ENCODE peak calls at places on chromosomes 4 and X, in four cellular contexts. L, E, P and J are unnamed samples.

GRCh38 chrX:1466232-1466661 is 13.5 kb upstream of the ASMTL start:
- DNase-seq in L (no peak), E (no peak), P (no peak), J (no peak)

GRCh38 chr4:147830987-147831386 is 99.1 kb downstream of the ARHGAP10 start:
- DNase-seq in L (no peak), E (no peak), P (no peak), J (no peak)

GRCh38 chrX:22276781-22277180 is 4.1 kb downstream of the CBLL2 start:
- DNase-seq in L (no peak), E (no peak), P (no peak), J (no peak)

GRCh38 chrX:117538441-117539418 is 577.9 kb downstream of the KLHL13 start:
- DNase-seq in L (no peak), E (no peak), P (no peak), J (no peak)

GRCh38 chr4:37322122-37322521 is 77.6 kb downstream of the NWD2 start:
- DNase-seq in L (no peak), E (no peak), P (no peak), J (no peak)

GRCh38 chr4:10926025-10926424 is 241.5 kb upstream of the CLNK start:
- DNase-seq in L (no peak), E (no peak), P (no peak), J (no peak)

GRCh38 chr4:11488657-11489448 is 60.2 kb upstream of the HS3ST1 start:
- DNase-seq in L (no peak), E (no peak), P (no peak), J (no peak)

GRCh38 chr4:40186665-40187014 is 10.2 kb upstream of the RHOH start:
- DNase-seq in L (no peak), E (no peak), P (no peak), J (no peak)

GRCh38 chr4:40990899-40991265 is 223.5 kb downstream of the APBB2 start:
- DNase-seq in L (peak), E (no peak), P (no peak), J (no peak)

GRCh38 chr4:8332038-8332857 is 62.7 kb downstream of the HTRA3 start:
- DNase-seq in L (no peak), E (no peak), P (no peak), J (no peak)

GRCh38 chrX:28851871-28852270 is 264.6 kb downstream of the IL1RAPL1 start:
- DNase-seq in L (no peak), E (no peak), P (peak), J (no peak)

GRCh38 chr4:77994194-77994721 is 62.9 kb upstream of the FRAS1 start:
- DNase-seq in L (no peak), E (peak), P (peak), J (peak)

GRCh38 chr4:78937837-78938236 is 1.4 kb downstream of the PAQR3 start:
- DNase-seq in L (no peak), E (no peak), P (peak), J (no peak)

GRCh38 chrX:113389846-113390245 is 549.2 kb upstream of the AMOT start:
- DNase-seq in L (no peak), E (no peak), P (no peak), J (no peak)

GRCh38 chr4:98544818-98545399 is 113.5 kb downstream of the TSPAN5 start:
- DNase-seq in L (no peak), E (no peak), P (no peak), J (no peak)
- TF ChIP-seq SP1 in L (no peak), E (no peak), P (no peak), J (no peak)

DNA sequence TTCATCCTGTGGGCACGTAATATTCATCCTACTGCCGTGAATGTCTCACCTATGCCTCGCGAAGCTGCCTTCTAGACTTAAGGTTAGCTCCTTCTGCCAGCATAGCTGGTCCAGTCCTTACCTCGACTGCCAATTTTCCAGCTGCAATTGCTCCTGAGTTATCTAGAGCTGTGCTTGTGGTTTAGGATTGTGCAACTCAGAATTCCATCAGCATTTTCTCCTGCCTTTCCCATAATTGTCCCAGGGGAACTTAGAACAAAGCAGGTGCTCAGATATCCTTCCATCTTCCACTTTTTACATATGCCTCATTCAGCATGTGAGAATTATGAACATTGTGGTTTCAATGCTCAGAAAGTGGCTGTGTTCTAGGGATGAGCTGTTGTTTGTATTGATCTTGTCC is 131.4 kb upstream of the ADGRL3 start:
- DNase-seq in L (no peak), E (no peak), P (no peak), J (no peak)
- TF ChIP-seq SUZ12 in L (no peak), E (no peak), P (no peak), J (no peak)

GRCh38 chrX:16836371-16836770 is 33.8 kb downstream of the RBBP7 start:
- DNase-seq in L (no peak), E (no peak), P (peak), J (peak)
- TF ChIP-seq SP1 in L (no peak), E (no peak), P (no peak), J (no peak)

DNA sequence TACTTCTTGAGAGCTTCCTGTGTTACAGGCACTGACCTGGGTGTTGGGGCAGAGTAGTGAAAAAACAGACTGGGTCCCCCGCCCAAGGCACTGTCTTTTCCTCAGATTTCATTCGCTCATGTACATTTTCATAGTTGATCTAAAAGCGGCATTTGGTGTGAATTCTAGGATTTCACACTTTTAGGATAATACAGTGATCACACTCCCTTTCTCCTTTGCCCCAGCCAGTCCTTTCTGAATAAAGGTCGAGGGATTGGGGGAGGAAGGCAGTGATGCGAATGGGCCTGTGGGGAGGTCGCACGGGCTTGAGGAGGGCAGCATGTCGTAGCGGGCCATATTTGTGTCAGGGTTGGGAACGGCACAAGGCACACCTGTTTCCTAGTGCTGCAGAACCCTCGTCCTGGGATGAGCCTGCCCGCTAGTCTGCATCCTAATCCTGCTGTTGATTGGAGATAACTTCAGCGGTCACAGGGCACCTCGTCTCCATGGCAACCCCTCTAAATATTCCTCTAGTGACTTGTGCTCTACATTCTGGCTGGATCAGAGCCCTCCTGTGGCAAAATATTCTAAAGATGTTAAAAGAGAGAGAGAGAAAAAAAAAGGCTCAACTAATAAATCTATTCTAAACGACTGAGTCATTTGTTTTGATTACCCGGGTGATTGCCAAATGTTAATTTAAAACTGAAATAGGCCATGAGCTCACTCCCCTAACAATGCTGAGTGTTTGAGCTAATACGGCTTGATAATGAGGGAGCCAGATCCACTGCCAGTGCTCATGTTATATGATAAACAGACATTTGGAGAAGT is 21.8 kb downstream of the FHL1 start:
- DNase-seq in L (no peak), E (peak), P (no peak), J (peak)
- TF ChIP-seq SUZ12 in L (no peak), E (no peak), P (no peak), J (no peak)

DNA sequence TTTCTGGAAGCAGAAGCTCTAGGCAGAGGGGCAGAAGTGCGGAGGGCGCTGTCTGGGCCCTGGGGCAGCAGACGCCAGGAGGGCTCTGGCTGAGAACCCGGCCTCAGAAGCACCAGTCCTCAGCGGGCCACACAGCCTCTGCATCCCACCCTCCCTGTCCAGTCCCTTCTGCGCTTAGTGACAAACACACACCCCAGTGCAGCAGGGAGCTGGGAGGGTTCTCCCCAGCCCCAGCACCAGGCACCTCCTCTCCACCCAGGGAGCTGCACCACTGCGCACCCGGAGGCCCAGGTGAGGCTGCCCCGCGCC is 8.8 kb upstream of the HAUS3 start:
- DNase-seq in L (no peak), E (no peak), P (no peak), J (no peak)
- TF ChIP-seq SP1 in L (no peak), E (no peak), P (no peak), J (no peak)

GRCh38 chr4:56512166-56512565 is 6.6 kb downstream of the ARL9 start:
- DNase-seq in L (no peak), E (no peak), P (no peak), J (no peak)
- TF ChIP-seq SUZ12 in L (no peak), E (no peak), P (no peak), J (no peak)

GRCh38 chr4:123449362-123449761 is 52.8 kb downstream of the SPRY1 start:
- DNase-seq in L (no peak), E (no peak), P (no peak), J (no peak)
- TF ChIP-seq SP1 in L (no peak), E (no peak), P (no peak), J (no peak)